ENCODE peak calls at places on chromosomes 4 and X, in seven cellular contexts. W is heart right ventricle, A is BJ, L is pancreas, H is A673, P is neural crest cell, J is testis. M is an unnamed sample.

GRCh38 chr4:60962286-60962685 is 237.8 kb upstream of the ADGRL3 start:
- DNase-seq in J (no peak), W (no peak), H (no peak), P (no peak), A (no peak), L (no peak), M (no peak)

GRCh38 chrX:68431836-68432235 is 1.5 kb downstream of the OPHN1 start:
- DNase-seq in L (no peak), P (no peak), J (no peak), A (no peak), W (no peak), H (no peak), M (no peak)

GRCh38 chrX:37926700-37927099 is 79.3 kb upstream of the DYNLT3 start:
- DNase-seq in L (no peak), P (no peak), A (no peak), J (no peak), W (no peak), H (peak), M (no peak)

GRCh38 chr4:44738615-44739014 is 12.3 kb upstream of the GNPDA2 start:
- DNase-seq in J (no peak), W (no peak), L (no peak), P (no peak), A (no peak), H (peak), M (no peak)

GRCh38 chrX:72566448-72566847 is 6.2 kb downstream of the HDAC8 start:
- DNase-seq in W (no peak), H (no peak), A (no peak), P (no peak), J (no peak), L (no peak), M (no peak)

GRCh38 chr4:82509029-82509428 is 52.8 kb downstream of the TMEM150C start:
- DNase-seq in W (no peak), L (no peak), H (no peak), P (no peak), J (no peak), A (no peak), M (no peak)

GRCh38 chr4:1899149-1900086 is 28.2 kb downstream of the NSD2 start:
- DNase-seq in A (no peak), W (peak), J (peak), P (peak), H (peak), L (peak), M (peak)

GRCh38 chrX:119189115-119189514 is 47.0 kb upstream of the PGRMC1 start:
- DNase-seq in H (no peak), W (no peak), A (no peak), P (no peak), J (no peak), L (no peak), M (no peak)

GRCh38 chr4:8289956-8290700 is 20.6 kb downstream of the HTRA3 start:
- DNase-seq in P (no peak), W (no peak), H (no peak), L (peak), J (no peak), A (no peak), M (no peak)

GRCh38 chrX:110425222-110425621 is 66.6 kb downstream of the RTL9 start:
- DNase-seq in W (no peak), H (no peak), L (no peak), J (no peak), A (no peak), P (no peak), M (no peak)

GRCh38 chr4:82785248-82786003 is 13.2 kb downstream of the SCD5 start:
- DNase-seq in L (no peak), A (peak), P (no peak), J (no peak), W (no peak), H (peak), M (no peak)

GRCh38 chrX:107450823-107451509 is 1.5 kb downstream of the FRMPD3 start:
- DNase-seq in L (no peak), H (peak), W (no peak), J (no peak), A (no peak), P (peak), M (peak)

GRCh38 chrX:13876652-13877051 is 59.8 kb upstream of the GPM6B start:
- DNase-seq in P (no peak), L (no peak), W (no peak), H (no peak), A (peak), J (no peak), M (no peak)

GRCh38 chrX:101485212-101486064 is at the start of gene ARMCX4:
- DNase-seq in P (peak), H (peak), J (peak), W (peak), A (no peak), L (peak), M (peak)

GRCh38 chrX:103398321-103398937 is 22.1 kb downstream of the BEX3 start:
- DNase-seq in W (no peak), A (peak), L (no peak), J (no peak), P (no peak), H (peak), M (no peak)

GRCh38 chr4:110619401-110620247 is 3.3 kb downstream of the PITX2 start:
- DNase-seq in J (no peak), W (no peak), L (no peak), P (peak), A (no peak), H (no peak), M (peak)

GRCh38 chr4:6555519-6555918 is 19.5 kb upstream of the MAN2B2 start:
- DNase-seq in P (no peak), W (no peak), J (no peak), L (no peak), A (no peak), H (no peak), M (no peak)

GRCh38 chr4:181807771-181808170 is 435.4 kb upstream of the TENM3 start:
- DNase-seq in P (no peak), W (no peak), H (no peak), A (no peak), J (no peak), L (no peak), M (no peak)

GRCh38 chrX:55839480-55839879 is 121.9 kb downstream of the RRAGB start:
- DNase-seq in H (no peak), W (no peak), J (no peak), P (no peak), A (no peak), L (no peak), M (no peak)
- TF ChIP-seq CTCF in H (no peak), W (no peak), J (no peak), P (no peak), A (no peak), L (no peak), M (no peak)

DNA sequence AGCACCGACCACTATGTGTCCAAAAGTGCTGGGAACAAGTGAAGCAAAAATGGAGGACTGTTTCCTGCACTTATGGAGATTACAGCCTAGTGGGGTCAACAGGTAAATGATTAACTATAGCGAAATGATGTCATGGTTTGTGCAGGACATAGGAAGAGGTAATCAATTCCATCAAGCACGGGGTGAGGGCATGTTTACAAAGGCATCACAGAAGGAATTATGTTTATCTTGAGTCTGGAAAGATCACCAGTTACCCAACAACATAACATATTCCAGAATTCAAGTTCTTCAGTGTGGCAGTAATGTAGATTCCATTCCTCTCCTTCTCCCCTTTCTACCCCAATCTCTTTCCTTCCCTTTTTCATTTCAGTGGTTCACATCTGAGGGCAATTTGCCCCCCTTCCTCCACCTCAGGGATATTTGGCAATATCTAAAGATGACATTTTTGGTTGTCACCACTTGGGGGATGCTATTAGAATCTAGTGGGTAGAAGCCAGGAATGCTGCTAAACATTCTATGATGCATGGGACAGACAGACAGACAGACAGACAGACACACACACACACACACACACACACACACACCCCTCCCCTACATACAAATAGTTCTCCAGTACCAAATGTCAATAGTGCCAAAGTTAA is 24.1 kb downstream of the FAM47E start:
- DNase-seq in L (no peak), H (peak), A (no peak), P (no peak), W (no peak), J (no peak), M (no peak)
- TF ChIP-seq CTCF in L (no peak), H (no peak), A (no peak), P (no peak), W (no peak), J (no peak), M (no peak)

GRCh38 chrX:42714981-42715688 is 62.8 kb downstream of the PPP1R2C start:
- DNase-seq in H (peak), L (peak), J (peak), W (peak), P (peak), A (no peak), M (peak)
- TF ChIP-seq CTCF in H (peak), L (peak), J (no peak), W (peak), P (peak), A (no peak), M (no peak)

DNA sequence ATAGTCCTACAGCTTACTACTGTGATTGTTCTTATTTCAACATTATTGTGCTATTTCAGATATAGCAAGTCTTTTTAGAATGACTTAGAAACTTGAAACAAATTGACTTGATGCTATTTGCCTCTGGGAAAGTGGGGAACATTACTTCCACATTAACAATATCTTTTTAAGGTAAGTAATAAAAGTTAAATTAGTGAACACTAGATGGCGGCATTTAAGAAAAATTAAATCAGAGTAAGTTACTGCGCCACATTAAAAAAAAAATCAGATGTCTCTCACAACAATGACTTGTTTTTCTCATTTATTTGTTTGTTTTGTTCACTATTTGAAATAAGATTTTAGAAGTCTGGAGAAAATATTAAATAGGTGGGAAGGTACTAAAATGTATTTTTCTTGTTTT is 1026.9 kb upstream of the SLIT2 start:
- DNase-seq in L (no peak), A (no peak), H (peak), J (no peak), W (no peak), P (no peak), M (no peak)
- TF ChIP-seq CTCF in L (peak), A (no peak), H (peak), J (no peak), W (peak), P (peak), M (peak)

GRCh38 chr4:105146286-105147219 is at the start of gene TET2:
- DNase-seq in H (peak), A (peak), J (peak), L (peak), W (peak), P (peak), M (peak)
- TF ChIP-seq CTCF in H (no peak), A (no peak), J (no peak), L (no peak), W (no peak), P (peak), M (no peak)

GRCh38 chr4:762211-763190 is 56.9 kb downstream of the PCGF3 start:
- DNase-seq in W (no peak), L (peak), P (no peak), J (no peak), A (no peak), H (peak), M (no peak)
- TF ChIP-seq CTCF in W (no peak), L (no peak), P (peak), J (no peak), A (peak), H (peak), M (no peak)

GRCh38 chr4:113901994-113902787 is 77.3 kb downstream of the ARSJ start:
- DNase-seq in H (no peak), J (no peak), A (no peak), L (peak), P (no peak), W (no peak), M (no peak)
- TF ChIP-seq CTCF in H (no peak), J (no peak), A (no peak), L (peak), P (no peak), W (no peak), M (no peak)

GRCh38 chrX:135652602-135653001 is 60.8 kb upstream of the CT45A1 start:
- DNase-seq in P (no peak), W (no peak), A (no peak), H (no peak), J (no peak), L (no peak), M (no peak)
- TF ChIP-seq CTCF in P (no peak), W (no peak), A (no peak), H (no peak), J (no peak), L (no peak), M (no peak)

DNA sequence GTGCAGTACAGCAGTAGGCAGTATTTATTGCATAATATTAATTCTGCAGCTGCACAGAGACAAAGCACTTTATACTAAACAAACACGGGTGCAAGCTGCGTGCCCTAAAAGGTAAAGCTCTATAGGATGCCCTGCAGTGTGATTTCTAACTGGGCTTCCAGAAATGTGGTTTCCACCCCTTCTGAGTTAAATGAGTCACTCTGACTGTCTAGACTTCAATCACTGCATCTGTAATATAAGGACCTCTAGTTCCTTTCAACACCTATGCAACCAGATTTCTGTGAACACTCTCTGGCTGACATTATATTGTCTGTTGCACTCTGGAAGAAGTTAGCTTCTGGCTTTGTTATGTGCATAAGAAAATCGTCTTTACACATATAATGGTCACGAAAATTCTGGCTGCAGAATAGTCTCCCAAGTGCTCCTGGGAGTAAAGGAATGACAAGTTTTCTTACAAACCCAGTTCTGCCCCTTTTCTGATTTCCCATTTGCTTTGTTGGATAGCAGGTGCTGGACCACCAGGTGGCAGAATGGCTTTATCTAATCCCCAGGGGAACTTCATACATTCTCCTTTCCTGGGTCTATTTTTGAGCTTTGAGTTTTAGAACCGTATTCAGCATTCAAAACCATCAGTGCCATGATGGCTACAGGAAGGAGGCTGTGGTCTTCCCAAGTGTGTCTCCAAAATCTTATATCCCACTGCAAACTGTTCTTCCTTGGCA is 842.2 kb downstream of the STIM2 start:
- DNase-seq in H (peak), L (no peak), J (no peak), P (peak), W (no peak), A (no peak), M (peak)
- TF ChIP-seq CTCF in H (peak), L (no peak), J (no peak), P (peak), W (no peak), A (peak), M (peak)